ENCODE peak calls at places on chromosomes 5 and 9, in five cellular contexts. L is GM12878, Z is HepG2, H is K562, D is upper lobe of left lung. Q is an unnamed sample.

GRCh38 chr9:127520941-127521918 is 69.9 kb downstream of the LRSAM1 start:
- ATAC-seq in L (no peak), Z (peak; percentile 19), H (no peak), D (peak; percentile 38), Q (peak; percentile 45)

GRCh38 chr9:91261417-91261816 is 100.3 kb downstream of the AUH start:
- ATAC-seq in L (no peak), Z (no peak), H (no peak), D (no peak), Q (no peak)

GRCh38 chr9:75615284-75615683 is 275.2 kb upstream of the PCSK5 start:
- ATAC-seq in L (no peak), Z (no peak), H (no peak), D (no peak), Q (no peak)

GRCh38 chr5:139473105-139473504 is 2.3 kb downstream of the SMIM33 start:
- ATAC-seq in L (no peak), Z (peak; percentile 34), H (no peak), D (no peak), Q (no peak)

GRCh38 chr5:161042862-161043261 is 190.9 kb upstream of the ATP10B start:
- ATAC-seq in L (no peak), Z (no peak), H (no peak), D (no peak), Q (no peak)

GRCh38 chr9:38066907-38067610 is 2.0 kb downstream of the SHB start:
- ATAC-seq in L (no peak), Z (no peak), H (no peak), D (peak; percentile 47), Q (peak; percentile 48)

GRCh38 chr5:136062563-136063274 is 33.9 kb downstream of the TGFBI start:
- ATAC-seq in L (peak; percentile 91), Z (peak; percentile 14), H (peak; percentile 89), D (peak; percentile 61), Q (no peak)

GRCh38 chr5:151094054-151094858 is 13.4 kb upstream of the TNIP1 start:
- ATAC-seq in L (peak; percentile 77), Z (peak; percentile 36), H (no peak), D (peak; percentile 16), Q (peak; percentile 2)

GRCh38 chr5:72599519-72600400 is 92.5 kb upstream of the ZNF366 start:
- ATAC-seq in L (no peak), Z (no peak), H (no peak), D (no peak), Q (no peak)

GRCh38 chr5:71586052-71586940 is 844 bp upstream of the MCCC2 start:
- ATAC-seq in L (peak; percentile 46), Z (peak; percentile 76), H (peak; percentile 68), D (no peak), Q (no peak)

GRCh38 chr5:135154197-135154596 is 120.2 kb upstream of the PITX1 start:
- ATAC-seq in L (no peak), Z (peak; percentile 4), H (no peak), D (no peak), Q (no peak)

GRCh38 chr5:110751902-110752762 is 13.3 kb downstream of the SLC25A46 start:
- ATAC-seq in L (peak; percentile 94), Z (no peak), H (no peak), D (no peak), Q (no peak)

GRCh38 chr5:134877159-134877558 is 3.0 kb downstream of the TXNDC15 start:
- ATAC-seq in L (peak; percentile 54), Z (no peak), H (peak; percentile 15), D (no peak), Q (no peak)

GRCh38 chr9:38724749-38725148 is 4.8 kb upstream of the FAM240B start:
- ATAC-seq in L (no peak), Z (no peak), H (no peak), D (no peak), Q (no peak)

GRCh38 chr5:142636698-142637324 is 49.1 kb downstream of the FGF1 start:
- ATAC-seq in L (no peak), Z (no peak), H (no peak), D (no peak), Q (no peak)

GRCh38 chr5:12177851-12178250 is 273.6 kb upstream of the CTNND2 start:
- ATAC-seq in L (no peak), Z (no peak), H (no peak), D (no peak), Q (no peak)

GRCh38 chr9:38178282-38178681 is 109.3 kb upstream of the SHB start:
- ATAC-seq in L (peak; percentile 30), Z (no peak), H (no peak), D (peak; percentile 47), Q (no peak)

GRCh38 chr9:121736147-121736721 is 84.8 kb downstream of the DAB2IP start:
- ATAC-seq in L (no peak), Z (no peak), H (no peak), D (peak; percentile 90), Q (peak; percentile 83)

GRCh38 chr5:458547-459353 is 15.8 kb downstream of the EXOC3 start:
- ATAC-seq in L (peak; percentile 92), Z (no peak), H (no peak), D (no peak), Q (no peak)

GRCh38 chr5:92064993-92065392 is 681.9 kb upstream of the ARRDC3 start:
- ATAC-seq in L (no peak), Z (no peak), H (no peak), D (no peak), Q (no peak)

GRCh38 chr9:120928015-120928719 is 1.6 kb upstream of the TRAF1 start:
- ATAC-seq in L (peak; percentile 1), Z (peak; percentile 17), H (no peak), D (no peak), Q (peak; percentile 46)

GRCh38 chr5:114434396-114435219 is 72.7 kb downstream of the KCNN2 start:
- ATAC-seq in L (peak; percentile 75), Z (no peak), H (no peak), D (no peak), Q (no peak)

GRCh38 chr5:43663916-43664315 is 60.9 kb downstream of the NNT start:
- ATAC-seq in L (no peak), Z (no peak), H (no peak), D (no peak), Q (no peak)

GRCh38 chr5:93188876-93189485 is 392.0 kb downstream of the NR2F1-AS1 start:
- ATAC-seq in L (no peak), Z (no peak), H (no peak), D (no peak), Q (no peak)

GRCh38 chr5:622946-623522 is 10.9 kb downstream of the CEP72 start:
- ATAC-seq in L (no peak), Z (no peak), H (no peak), D (no peak), Q (no peak)

GRCh38 chr9:89418882-89419641 is 78.9 kb downstream of the SEMA4D start:
- ATAC-seq in L (peak; percentile 87), Z (no peak), H (no peak), D (no peak), Q (no peak)

GRCh38 chr9:137168907-137169763 is 716 bp downstream of the LRRC26 start:
- ATAC-seq in L (peak; percentile 79), Z (peak; percentile 41), H (peak; percentile 38), D (no peak), Q (peak; percentile 14)

GRCh38 chr5:160802567-160802966 is 49.4 kb downstream of the ATP10B start:
- ATAC-seq in L (peak; percentile 73), Z (peak; percentile 71), H (no peak), D (no peak), Q (no peak)

GRCh38 chr9:127783111-127783621 is 2.7 kb upstream of the CDK9 start:
- ATAC-seq in L (peak; percentile 46), Z (no peak), H (no peak), D (peak; percentile 49), Q (no peak)

GRCh38 chr5:53276825-53277224 is 167.3 kb upstream of the MOCS2 start:
- ATAC-seq in L (no peak), Z (no peak), H (no peak), D (no peak), Q (peak; percentile 55)

GRCh38 chr5:103490340-103490739 is 72.2 kb downstream of the NUDT12 start:
- ATAC-seq in L (no peak), Z (no peak), H (no peak), D (no peak), Q (no peak)

GRCh38 chr5:6705088-6705487 is 8.1 kb upstream of the TENT4A start:
- ATAC-seq in L (peak; percentile 81), Z (no peak), H (no peak), D (no peak), Q (no peak)

GRCh38 chr9:90999425-91000397 is 198.1 kb downstream of the SYK start:
- ATAC-seq in L (no peak), Z (no peak), H (no peak), D (no peak), Q (no peak)

GRCh38 chr5:148776780-148777179 is 49.6 kb upstream of the ADRB2 start:
- ATAC-seq in L (no peak), Z (no peak), H (no peak), D (peak; percentile 67), Q (no peak)

GRCh38 chr9:12689233-12689632 is 4.0 kb upstream of the TYRP1 start:
- ATAC-seq in L (no peak), Z (no peak), H (no peak), D (no peak), Q (no peak)

GRCh38 chr9:25681270-25681669 is 3.0 kb upstream of the TUSC1 start:
- ATAC-seq in L (no peak), Z (no peak), H (no peak), D (no peak), Q (no peak)

GRCh38 chr9:92749071-92749933 is 15.3 kb downstream of the BICD2 start:
- ATAC-seq in L (no peak), Z (no peak), H (no peak), D (no peak), Q (peak; percentile 23)
- H3K4me1 ChIP-seq in L (peaks cover 6% of the 10 kb centered on the region), Z (peaks cover 59% of the 10 kb centered on the region), H (peaks cover 47% of the 10 kb centered on the region), D (peaks cover 53% of the 10 kb centered on the region), Q (peaks cover 69% of the 10 kb centered on the region)

DNA sequence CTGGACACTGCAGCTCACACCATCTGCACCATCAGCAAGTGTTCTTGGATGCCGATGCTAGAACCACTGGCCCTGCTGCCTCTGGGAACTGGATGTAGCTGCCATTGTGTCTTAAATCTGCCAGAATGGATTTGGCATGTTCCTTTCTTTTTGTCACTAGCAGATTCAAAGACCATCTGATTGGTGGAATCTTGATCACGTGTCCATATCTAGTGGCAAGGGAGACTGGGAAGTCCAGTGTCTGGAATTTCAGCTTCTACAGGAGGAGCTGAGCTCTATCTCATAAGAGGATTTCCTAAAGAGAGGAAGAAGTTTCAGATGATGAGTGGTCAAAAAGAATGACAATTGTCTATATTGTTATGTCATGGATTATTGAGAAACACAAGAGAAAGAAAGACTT is 278.3 kb upstream of the ANKRD55 start:
- ATAC-seq in L (no peak), Z (no peak), H (no peak), D (no peak), Q (no peak)
- H3K27me3 ChIP-seq in L (no peaks in the 10 kb centered on the region), Z (peaks cover 2% of the 10 kb centered on the region), H (no peaks in the 10 kb centered on the region), D (no peaks in the 10 kb centered on the region), Q (no peaks in the 10 kb centered on the region)

GRCh38 chr9:68530618-68531017 is 10.1 kb downstream of the TMEM252 start:
- ATAC-seq in L (no peak), Z (peak; percentile 100), H (peak; percentile 53), D (peak; percentile 83), Q (peak; percentile 91)
- TF ChIP-seq EP300 in L (no peak), Z (peak; percentile 83), H (no peak), D (no peak), Q (no peak)

DNA sequence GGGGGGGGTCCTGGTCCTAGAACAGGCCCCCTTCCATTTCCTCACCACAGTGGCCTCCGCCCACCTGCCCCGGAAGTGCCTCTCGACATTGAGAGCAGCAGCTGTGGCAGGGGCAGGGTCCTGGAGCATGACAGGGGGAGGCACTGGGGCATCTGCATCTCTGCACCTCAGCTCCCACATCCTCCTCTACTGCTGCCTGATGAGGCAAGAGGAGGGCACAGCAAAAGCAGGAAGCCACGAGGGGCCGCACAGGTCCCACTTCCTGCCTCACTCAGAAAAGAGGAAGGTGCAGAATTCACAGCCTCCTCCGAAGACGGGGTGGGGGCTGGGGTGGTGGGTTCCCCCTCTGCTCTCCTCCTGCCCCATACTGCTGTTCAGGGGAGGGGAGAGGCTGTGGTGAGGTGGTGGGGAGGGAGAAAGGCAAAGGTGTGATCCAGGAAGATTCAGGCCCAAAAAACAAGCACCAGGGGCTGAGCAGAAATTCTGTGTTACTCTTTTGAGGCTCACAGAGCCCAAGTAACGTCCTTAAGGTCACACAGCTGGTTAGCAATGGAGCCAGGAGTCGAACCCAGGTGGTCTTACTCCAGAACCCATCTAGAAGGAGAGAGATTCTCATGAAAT is 14.7 kb downstream of the AKNA start:
- ATAC-seq in L (peak; percentile 96), Z (no peak), H (peak; percentile 7), D (peak; percentile 79), Q (peak; percentile 58)
- H3K4me1 ChIP-seq in L (peaks cover 61% of the 10 kb centered on the region), Z (no peaks in the 10 kb centered on the region), H (no peaks in the 10 kb centered on the region), D (peaks cover 37% of the 10 kb centered on the region), Q (no peaks in the 10 kb centered on the region)